ENCODE peak calls at places on chromosomes 7 and 10, in six cellular contexts. One of them, this sample, is unnamed.

GRCh38 chr10:78614267-78614666 is 454.5 kb upstream of the ZMIZ1 start:
- DNase-seq in fibroblast of the aortic adventitia: no peak
- DNase-seq in astrocyte of the spinal cord: no peak
- DNase-seq in heart right ventricle: no peak
- DNase-seq in NCI-H2081: no peak
- DNase-seq in ascending aorta: no peak
- DNase-seq in this sample: no peak

GRCh38 chr7:153061913-153062528 is 302.5 kb downstream of the ACTR3B start:
- DNase-seq in fibroblast of the aortic adventitia: no peak
- DNase-seq in astrocyte of the spinal cord: no peak
- DNase-seq in heart right ventricle: no peak
- DNase-seq in NCI-H2081: no peak
- DNase-seq in ascending aorta: no peak
- DNase-seq in this sample: no peak

GRCh38 chr7:50265968-50266694 is 38.4 kb upstream of the IKZF1 start:
- DNase-seq in fibroblast of the aortic adventitia: no peak
- DNase-seq in astrocyte of the spinal cord: no peak
- DNase-seq in heart right ventricle: no peak
- DNase-seq in NCI-H2081: no peak
- DNase-seq in ascending aorta: no peak
- DNase-seq in this sample: no peak

GRCh38 chr7:151110941-151111645 is 24.8 kb downstream of the AGAP3 start:
- DNase-seq in fibroblast of the aortic adventitia: peak; percentile 72
- DNase-seq in astrocyte of the spinal cord: peak; percentile 68
- DNase-seq in heart right ventricle: peak; percentile 83
- DNase-seq in NCI-H2081: peak; percentile 70
- DNase-seq in ascending aorta: peak; percentile 87
- DNase-seq in this sample: peak; percentile 63

GRCh38 chr7:88761779-88762178 is 2.3 kb downstream of the ZNF804B start:
- DNase-seq in fibroblast of the aortic adventitia: no peak
- DNase-seq in astrocyte of the spinal cord: no peak
- DNase-seq in heart right ventricle: no peak
- DNase-seq in NCI-H2081: peak; percentile 12
- DNase-seq in ascending aorta: no peak
- DNase-seq in this sample: no peak

GRCh38 chr10:100896876-100897461 is 15.8 kb upstream of the SLF2 start:
- DNase-seq in fibroblast of the aortic adventitia: no peak
- DNase-seq in astrocyte of the spinal cord: no peak
- DNase-seq in heart right ventricle: no peak
- DNase-seq in NCI-H2081: no peak
- DNase-seq in ascending aorta: peak; percentile 19
- DNase-seq in this sample: no peak

GRCh38 chr10:96618648-96619047 is 31.8 kb upstream of the TM9SF3 start:
- DNase-seq in fibroblast of the aortic adventitia: peak; percentile 41
- DNase-seq in astrocyte of the spinal cord: peak; percentile 21
- DNase-seq in heart right ventricle: peak; percentile 51
- DNase-seq in NCI-H2081: peak; percentile 74
- DNase-seq in ascending aorta: no peak
- DNase-seq in this sample: no peak

GRCh38 chr7:98294798-98295382 is 13.4 kb downstream of the BRI3 start:
- DNase-seq in fibroblast of the aortic adventitia: no peak
- DNase-seq in astrocyte of the spinal cord: peak; percentile 61
- DNase-seq in heart right ventricle: peak; percentile 41
- DNase-seq in NCI-H2081: peak; percentile 88
- DNase-seq in ascending aorta: no peak
- DNase-seq in this sample: peak; percentile 49

GRCh38 chr7:27199820-27200760 is at the start of gene HOXA13:
- DNase-seq in fibroblast of the aortic adventitia: no peak
- DNase-seq in astrocyte of the spinal cord: no peak
- DNase-seq in heart right ventricle: no peak
- DNase-seq in NCI-H2081: peak; percentile 67
- DNase-seq in ascending aorta: peak; percentile 58
- DNase-seq in this sample: no peak

GRCh38 chr7:152504816-152505215 is 69.0 kb upstream of the KMT2C start:
- DNase-seq in fibroblast of the aortic adventitia: no peak
- DNase-seq in astrocyte of the spinal cord: no peak
- DNase-seq in heart right ventricle: no peak
- DNase-seq in NCI-H2081: no peak
- DNase-seq in ascending aorta: no peak
- DNase-seq in this sample: no peak

GRCh38 chr7:140541176-140541512 is 61.8 kb upstream of the MKRN1 start:
- DNase-seq in fibroblast of the aortic adventitia: no peak
- DNase-seq in astrocyte of the spinal cord: no peak
- DNase-seq in heart right ventricle: no peak
- DNase-seq in NCI-H2081: no peak
- DNase-seq in ascending aorta: no peak
- DNase-seq in this sample: no peak

GRCh38 chr10:3091346-3091787 is 24.0 kb downstream of the PFKP start:
- DNase-seq in fibroblast of the aortic adventitia: peak; percentile 90
- DNase-seq in astrocyte of the spinal cord: peak; percentile 91
- DNase-seq in heart right ventricle: no peak
- DNase-seq in NCI-H2081: no peak
- DNase-seq in ascending aorta: no peak
- DNase-seq in this sample: no peak

GRCh38 chr7:74454059-74454947 is 597 bp downstream of the GTF2IRD1 start:
- DNase-seq in fibroblast of the aortic adventitia: no peak
- DNase-seq in astrocyte of the spinal cord: no peak
- DNase-seq in heart right ventricle: no peak
- DNase-seq in NCI-H2081: peak; percentile 49
- DNase-seq in ascending aorta: no peak
- DNase-seq in this sample: no peak

This sample was measured in naive B cell.